ENCODE peak calls at places on chromosomes 6 and 20, in eight cellular contexts. One of them, this sample, is unnamed.

GRCh38 chr6:111736005-111736607 is 130.4 kb upstream of the TRAF3IP2 start:
- DNase-seq in H9: no peak
- DNase-seq in NCI-H146: no peak
- DNase-seq in ELR: peak
- DNase-seq in RWPE2: no peak
- DNase-seq in OCI-M1: no peak
- DNase-seq in stimulated activated naive B cell treated with anti-CD40 and anti-IgM and Interleukin-4, amounts not matched to agents 10 μg/mL and 1 μg/mL and 100 μg/mL, for 72 hours: no peak
- DNase-seq in hippocampal formation: no peak
- DNase-seq in this sample: no peak

GRCh38 chr6:33279971-33280511 is 3.1 kb downstream of the B3GALT4 start:
- DNase-seq in NCI-H146: peak
- DNase-seq in stimulated activated naive B cell treated with anti-CD40 and anti-IgM and Interleukin-4, amounts not matched to agents 10 μg/mL and 1 μg/mL and 100 μg/mL, for 72 hours: no peak
- DNase-seq in hippocampal formation: no peak
- DNase-seq in OCI-M1: peak
- DNase-seq in ELR: peak
- DNase-seq in H9: peak
- DNase-seq in RWPE2: no peak
- DNase-seq in this sample: no peak

GRCh38 chr6:133568970-133569889 is 319.7 kb upstream of the TCF21 start:
- DNase-seq in H9: peak
- DNase-seq in hippocampal formation: no peak
- DNase-seq in stimulated activated naive B cell treated with anti-CD40 and anti-IgM and Interleukin-4, amounts not matched to agents 10 μg/mL and 1 μg/mL and 100 μg/mL, for 72 hours: no peak
- DNase-seq in NCI-H146: peak
- DNase-seq in RWPE2: peak
- DNase-seq in ELR: peak
- DNase-seq in OCI-M1: peak
- DNase-seq in this sample: no peak

GRCh38 chr6:149250982-149251381 is 66.5 kb upstream of the TAB2 start:
- DNase-seq in stimulated activated naive B cell treated with anti-CD40 and anti-IgM and Interleukin-4, amounts not matched to agents 10 μg/mL and 1 μg/mL and 100 μg/mL, for 72 hours: no peak
- DNase-seq in hippocampal formation: no peak
- DNase-seq in ELR: no peak
- DNase-seq in RWPE2: no peak
- DNase-seq in OCI-M1: no peak
- DNase-seq in NCI-H146: no peak
- DNase-seq in H9: no peak
- DNase-seq in this sample: no peak

GRCh38 chr6:41694815-41695536 is 40.4 kb downstream of the TFEB start:
- DNase-seq in hippocampal formation: no peak
- DNase-seq in ELR: peak
- DNase-seq in NCI-H146: no peak
- DNase-seq in H9: no peak
- DNase-seq in stimulated activated naive B cell treated with anti-CD40 and anti-IgM and Interleukin-4, amounts not matched to agents 10 μg/mL and 1 μg/mL and 100 μg/mL, for 72 hours: no peak
- DNase-seq in OCI-M1: peak
- DNase-seq in RWPE2: no peak
- DNase-seq in this sample: no peak

GRCh38 chr6:16130932-16131387 is 2.1 kb downstream of the MYLIP start:
- DNase-seq in H9: no peak
- DNase-seq in stimulated activated naive B cell treated with anti-CD40 and anti-IgM and Interleukin-4, amounts not matched to agents 10 μg/mL and 1 μg/mL and 100 μg/mL, for 72 hours: peak
- DNase-seq in RWPE2: no peak
- DNase-seq in hippocampal formation: no peak
- DNase-seq in ELR: peak
- DNase-seq in NCI-H146: peak
- DNase-seq in OCI-M1: peak
- DNase-seq in this sample: no peak

GRCh38 chr6:168828800-168829199 is 387.8 kb downstream of the SMOC2 start:
- DNase-seq in stimulated activated naive B cell treated with anti-CD40 and anti-IgM and Interleukin-4, amounts not matched to agents 10 μg/mL and 1 μg/mL and 100 μg/mL, for 72 hours: no peak
- DNase-seq in NCI-H146: no peak
- DNase-seq in ELR: peak
- DNase-seq in RWPE2: no peak
- DNase-seq in H9: no peak
- DNase-seq in hippocampal formation: no peak
- DNase-seq in OCI-M1: no peak
- DNase-seq in this sample: no peak

GRCh38 chr20:20003088-20003954 is 13.8 kb upstream of the NAA20 start:
- DNase-seq in OCI-M1: peak
- DNase-seq in stimulated activated naive B cell treated with anti-CD40 and anti-IgM and Interleukin-4, amounts not matched to agents 10 μg/mL and 1 μg/mL and 100 μg/mL, for 72 hours: peak
- DNase-seq in ELR: no peak
- DNase-seq in NCI-H146: no peak
- DNase-seq in hippocampal formation: peak
- DNase-seq in RWPE2: no peak
- DNase-seq in H9: no peak
- DNase-seq in this sample: no peak

GRCh38 chr6:144283781-144284473 is 1.2 kb upstream of the UTRN start:
- DNase-seq in RWPE2: no peak
- DNase-seq in hippocampal formation: no peak
- DNase-seq in OCI-M1: peak
- DNase-seq in NCI-H146: no peak
- DNase-seq in stimulated activated naive B cell treated with anti-CD40 and anti-IgM and Interleukin-4, amounts not matched to agents 10 μg/mL and 1 μg/mL and 100 μg/mL, for 72 hours: no peak
- DNase-seq in ELR: peak
- DNase-seq in H9: no peak
- DNase-seq in this sample: no peak

GRCh38 chr6:111057074-111057752 is 30.1 kb upstream of the SLC16A10 start:
- DNase-seq in hippocampal formation: no peak
- DNase-seq in OCI-M1: peak
- DNase-seq in ELR: peak
- DNase-seq in RWPE2: no peak
- DNase-seq in H9: no peak
- DNase-seq in NCI-H146: peak
- DNase-seq in stimulated activated naive B cell treated with anti-CD40 and anti-IgM and Interleukin-4, amounts not matched to agents 10 μg/mL and 1 μg/mL and 100 μg/mL, for 72 hours: no peak
- DNase-seq in this sample: peak

GRCh38 chr6:4327841-4328240 is 192.5 kb upstream of the ECI2 start:
- DNase-seq in stimulated activated naive B cell treated with anti-CD40 and anti-IgM and Interleukin-4, amounts not matched to agents 10 μg/mL and 1 μg/mL and 100 μg/mL, for 72 hours: no peak
- DNase-seq in OCI-M1: no peak
- DNase-seq in hippocampal formation: no peak
- DNase-seq in ELR: no peak
- DNase-seq in H9: no peak
- DNase-seq in RWPE2: no peak
- DNase-seq in NCI-H146: no peak
- DNase-seq in this sample: no peak

GRCh38 chr20:9204979-9205378 is 136.1 kb downstream of the PLCB4 start:
- DNase-seq in NCI-H146: no peak
- DNase-seq in OCI-M1: no peak
- DNase-seq in hippocampal formation: no peak
- DNase-seq in ELR: no peak
- DNase-seq in RWPE2: no peak
- DNase-seq in stimulated activated naive B cell treated with anti-CD40 and anti-IgM and Interleukin-4, amounts not matched to agents 10 μg/mL and 1 μg/mL and 100 μg/mL, for 72 hours: no peak
- DNase-seq in H9: no peak
- DNase-seq in this sample: no peak

GRCh38 chr20:62080249-62080993 is 14.7 kb upstream of the TAF4 start:
- DNase-seq in NCI-H146: peak
- DNase-seq in OCI-M1: no peak
- DNase-seq in stimulated activated naive B cell treated with anti-CD40 and anti-IgM and Interleukin-4, amounts not matched to agents 10 μg/mL and 1 μg/mL and 100 μg/mL, for 72 hours: no peak
- DNase-seq in ELR: no peak
- DNase-seq in RWPE2: no peak
- DNase-seq in hippocampal formation: no peak
- DNase-seq in H9: no peak
- DNase-seq in this sample: no peak

This sample was measured in HFF-Myc.